ENCODE peak calls at places on chromosomes 13 and 19, in seven cellular contexts. L is psoas muscle, H is cardiac muscle cell, W is tibial artery, J is breast epithelium, C is stomach, B is ovary. M is an unnamed sample.

GRCh38 chr13:112320303-112320702 is 55.9 kb upstream of the SPACA7 start:
- DNase-seq in W (no peak), J (no peak), C (no peak), H (no peak), B (no peak), L (no peak), M (no peak)

GRCh38 chr19:6059396-6059947 is 50.8 kb downstream of the RFX2 start:
- DNase-seq in B (no peak), J (no peak), L (no peak), H (no peak), C (no peak), W (no peak), M (no peak)

GRCh38 chr13:21673592-21674270 is 2.9 kb downstream of the FGF9 start:
- DNase-seq in C (peak; percentile 58), H (peak; percentile 84), B (no peak), J (no peak), W (no peak), L (peak; percentile 65), M (peak; percentile 45)

GRCh38 chr19:14413765-14414171 is 5.4 kb downstream of the DDX39A start:
- DNase-seq in J (no peak), C (no peak), W (no peak), L (no peak), H (no peak), B (no peak), M (no peak)

GRCh38 chr13:101572456-101572855 is 120.0 kb downstream of the ITGBL1 start:
- DNase-seq in L (no peak), C (no peak), J (no peak), B (no peak), H (no peak), W (no peak), M (no peak)

GRCh38 chr13:71242191-71242590 is 624.8 kb downstream of the DACH1 start:
- DNase-seq in J (no peak), W (no peak), C (no peak), B (no peak), H (no peak), L (no peak), M (no peak)

GRCh38 chr13:112183544-112184145 is 116.7 kb downstream of the SOX1 start:
- DNase-seq in L (no peak), W (no peak), C (no peak), H (no peak), B (no peak), J (no peak), M (no peak)

GRCh38 chr13:107585466-107585865 is 629.9 kb downstream of the LIG4 start:
- DNase-seq in H (no peak), J (no peak), B (no peak), C (no peak), W (no peak), L (no peak), M (no peak)

GRCh38 chr13:50526771-50527567 is 316.5 kb downstream of the DLEU7 start:
- DNase-seq in B (no peak), H (no peak), L (peak; percentile 61), C (no peak), J (peak; percentile 65), W (no peak), M (no peak)

GRCh38 chr19:51382004-51382403 is 5.8 kb downstream of the LIM2 start:
- DNase-seq in B (no peak), C (no peak), W (no peak), J (no peak), L (no peak), H (no peak), M (no peak)

GRCh38 chr19:43798546-43799409 is 3.5 kb downstream of the LYPD5 start:
- DNase-seq in L (no peak), C (peak; percentile 62), W (no peak), J (peak; percentile 71), H (peak; percentile 7), B (no peak), M (peak; percentile 83)

GRCh38 chr13:83815598-83815997 is 66.7 kb downstream of the SLITRK1 start:
- DNase-seq in B (no peak), H (no peak), W (no peak), C (no peak), J (no peak), L (no peak), M (no peak)

GRCh38 chr13:35763805-35764170 is 287.3 kb upstream of the MAB21L1 start:
- DNase-seq in C (no peak), J (no peak), W (no peak), L (no peak), B (no peak), H (no peak), M (no peak)

GRCh38 chr13:52851153-52851962 is 2.9 kb upstream of the PCDH8 start:
- DNase-seq in H (peak; percentile 73), J (no peak), W (peak; percentile 27), B (no peak), L (no peak), C (peak; percentile 32), M (peak; percentile 34)

GRCh38 chr19:46216612-46217011 is 12.9 kb upstream of the IGFL1 start:
- DNase-seq in J (no peak), L (no peak), H (no peak), W (no peak), C (no peak), B (no peak), M (no peak)

GRCh38 chr13:23748591-23748990 is 140.6 kb downstream of the MIPEP start:
- DNase-seq in L (no peak), H (no peak), C (no peak), J (no peak), B (no peak), W (no peak), M (no peak)

GRCh38 chr19:4266253-4267000 is 12.6 kb upstream of the SHD start:
- DNase-seq in W (no peak), B (no peak), C (no peak), L (no peak), H (no peak), J (no peak), M (no peak)

GRCh38 chr19:41362143-41362847 is 1.7 kb downstream of the B9D2 start:
- DNase-seq in B (no peak), C (no peak), W (no peak), L (no peak), H (no peak), J (no peak), M (no peak)

GRCh38 chr13:47025791-47026419 is 129.1 kb upstream of the HTR2A start:
- DNase-seq in J (no peak), L (no peak), H (no peak), W (no peak), B (no peak), C (no peak), M (no peak)

GRCh38 chr13:108227651-108228272 is 9.6 kb downstream of the ABHD13 start:
- DNase-seq in J (no peak), L (no peak), C (no peak), H (peak; percentile 32), W (no peak), B (no peak), M (peak; percentile 21)

GRCh38 chr13:90201198-90201597 is 1146.3 kb upstream of the MIR17HG start:
- DNase-seq in B (no peak), C (no peak), L (no peak), W (no peak), H (peak; percentile 5), J (no peak), M (no peak)

GRCh38 chr13:99057310-99057975 is 79.6 kb upstream of the DOCK9 start:
- DNase-seq in W (no peak), H (no peak), C (no peak), J (no peak), B (no peak), L (no peak), M (peak; percentile 45)

GRCh38 chr13:36986462-36987240 is 12.5 kb downstream of the ALG5 start:
- DNase-seq in J (no peak), L (no peak), C (no peak), W (no peak), H (no peak), B (no peak), M (peak; percentile 46)

DNA sequence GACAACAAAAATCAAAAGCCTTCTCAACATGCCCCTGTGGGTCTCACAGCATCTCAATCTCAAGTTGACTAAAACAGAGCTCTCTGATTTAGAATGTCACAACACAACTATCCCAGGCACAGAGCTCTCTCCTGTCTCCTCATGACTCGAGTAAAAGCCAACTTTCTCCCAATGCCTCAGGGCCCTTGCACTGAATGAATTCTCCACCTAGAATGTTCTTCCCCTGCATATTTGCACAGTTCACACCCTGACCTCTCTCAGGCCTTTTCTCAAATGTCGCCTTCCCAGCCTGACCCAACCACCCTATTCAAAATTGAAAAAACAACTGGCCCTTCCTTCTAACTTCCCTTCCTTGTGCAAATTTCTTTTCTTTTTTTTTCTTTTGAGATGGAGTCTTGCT is 3.7 kb upstream of the SWSAP1 start:
- DNase-seq in J (no peak), L (no peak), H (no peak), C (no peak), B (no peak), W (no peak), M (no peak)
- H3K27ac ChIP-seq in J (no peak overlapping the region), L (no peak overlapping the region), H (no peak overlapping the region), C (no peak overlapping the region), B (no peak overlapping the region), W (no peak overlapping the region), M (no peak overlapping the region)

GRCh38 chr13:45464141-45464686 is 525 bp upstream of the COG3 start:
- DNase-seq in H (no peak), J (no peak), B (no peak), W (no peak), C (no peak), L (no peak), M (no peak)
- TF ChIP-seq CTCF in H (no peak), J (no peak), B (peak; percentile 57), W (no peak), C (no peak), L (no peak), M (peak; percentile 21)

GRCh38 chr13:25065974-25066770 is 29.8 kb upstream of the PABPC3 start:
- DNase-seq in H (no peak), L (no peak), J (no peak), C (no peak), W (no peak), B (no peak), M (no peak)

GRCh38 chr13:25068810-25069209 is 27.1 kb upstream of the PABPC3 start:
- DNase-seq in J (no peak), H (no peak), W (no peak), C (no peak), L (no peak), B (no peak), M (no peak)

GRCh38 chr13:25062479-25062878 is 33.5 kb upstream of the PABPC3 start:
- DNase-seq in J (no peak), H (no peak), L (no peak), B (no peak), C (no peak), W (no peak), M (no peak)

GRCh38 chr13:25067054-25067453 is 28.9 kb upstream of the PABPC3 start:
- DNase-seq in J (no peak), C (no peak), B (no peak), H (no peak), W (no peak), L (no peak), M (no peak)

GRCh38 chr13:25064396-25064795 is 31.5 kb upstream of the PABPC3 start:
- DNase-seq in L (no peak), J (no peak), C (no peak), W (no peak), H (no peak), B (no peak), M (no peak)
- H3K27ac ChIP-seq in L (no peak overlapping the region), J (no peak overlapping the region), C (no peak overlapping the region), W (no peak overlapping the region), H (no peak overlapping the region), B (no peak overlapping the region), M (no peak overlapping the region)

DNA sequence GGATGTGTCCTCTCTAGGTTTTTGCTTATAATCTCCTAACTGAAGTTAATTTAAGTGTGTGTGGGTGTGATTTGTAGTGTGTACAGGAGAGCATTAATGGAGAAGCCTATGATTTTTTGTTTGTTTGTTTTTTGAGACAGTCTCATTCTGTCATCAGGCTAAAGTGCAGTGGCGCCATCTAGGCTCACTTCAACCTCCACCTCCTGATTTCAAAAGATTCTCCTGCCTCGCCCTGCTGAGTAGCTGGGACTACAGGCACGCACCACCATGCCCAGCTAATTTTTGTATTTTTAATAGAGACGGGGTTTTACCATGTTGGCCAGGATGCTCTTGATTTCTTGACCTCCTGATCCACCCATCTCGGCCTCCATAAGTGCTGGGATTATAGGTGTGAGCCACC is 20.6 kb downstream of the ZNF701 start:
- DNase-seq in L (no peak), J (no peak), B (no peak), H (no peak), C (no peak), W (no peak), M (no peak)
- TF ChIP-seq CTCF in L (no peak), J (no peak), B (no peak), H (no peak), C (no peak), W (no peak), M (no peak)

M was measured in RWPE1.